ENCODE peak calls at places on chromosome 20, in eight cellular contexts. U is nephron progenitor cell; L is HEK293T; K is activated T-helper 1 cell treated with anti-CD3 and anti-CD28 coated beads, Interleukin-2, amount 50 U/mL, for 16 hours; W is endodermal cell; E is heart right ventricle; Q is choroid plexus epithelial cell; D is RCC 7860. T is an unnamed sample.

GRCh38 chr20:62366370-62367135 is 559 bp downstream of the LAMA5 start:
- DNase-seq in L (peak; percentile 58), Q (no peak), K (no peak), U (peak; percentile 71), D (no peak), W (peak; percentile 91), E (peak; percentile 51), T (peak; percentile 31)

GRCh38 chr20:44083220-44083933 is 103.6 kb downstream of the JPH2 start:
- DNase-seq in Q (peak; percentile 35), D (peak; percentile 77), W (no peak), K (no peak), E (peak; percentile 63), L (no peak), U (no peak), T (no peak)

GRCh38 chr20:57920971-57921370 is 211.2 kb upstream of the PMEPA1 start:
- DNase-seq in L (no peak), E (no peak), K (no peak), W (no peak), Q (no peak), U (no peak), D (no peak), T (no peak)

GRCh38 chr20:49612127-49612738 is 44.3 kb upstream of the PTGIS start:
- DNase-seq in W (no peak), K (no peak), L (no peak), Q (no peak), U (no peak), D (no peak), E (peak; percentile 66), T (no peak)

GRCh38 chr20:58407966-58408557 is 19.0 kb downstream of the VAPB start:
- DNase-seq in Q (peak; percentile 56), U (no peak), E (no peak), W (no peak), K (no peak), L (no peak), D (no peak), T (no peak)

GRCh38 chr20:25282034-25282781 is 34.3 kb downstream of the PYGB start:
- DNase-seq in Q (no peak), K (no peak), L (no peak), E (no peak), U (no peak), D (no peak), W (no peak), T (peak; percentile 15)

GRCh38 chr20:25510721-25511120 is 74.6 kb downstream of the NINL start:
- DNase-seq in K (no peak), E (no peak), Q (no peak), D (no peak), U (no peak), L (no peak), W (no peak), T (no peak)

GRCh38 chr20:39190666-39191570 is 228.8 kb downstream of the DHX35 start:
- DNase-seq in U (no peak), Q (no peak), W (no peak), E (no peak), L (no peak), K (no peak), D (peak; percentile 70), T (no peak)

GRCh38 chr20:25223179-25223661 is 24.7 kb upstream of the PYGB start:
- DNase-seq in D (peak; percentile 96), Q (peak; percentile 96), W (peak; percentile 90), U (no peak), K (no peak), L (peak; percentile 39), E (no peak), T (no peak)

GRCh38 chr20:29878281-29878741 is 1379.2 kb upstream of the DEFB115 start:
- DNase-seq in D (no peak), E (peak; percentile 14), L (no peak), K (no peak), Q (peak; percentile 5), U (no peak), W (peak; percentile 36), T (no peak)

GRCh38 chr20:61186771-61187170 is 65.3 kb upstream of the CDH4 start:
- DNase-seq in Q (peak; percentile 53), U (no peak), L (no peak), E (no peak), D (no peak), W (no peak), K (no peak), T (no peak)

GRCh38 chr20:16462711-16463110 is 110.5 kb downstream of the KIF16B start:
- DNase-seq in U (no peak), E (no peak), D (no peak), K (no peak), L (no peak), W (peak; percentile 61), Q (no peak), T (no peak)

GRCh38 chr20:39630215-39630614 is 668.1 kb downstream of the DHX35 start:
- DNase-seq in Q (no peak), D (no peak), K (no peak), U (no peak), E (no peak), L (no peak), W (no peak), T (no peak)

GRCh38 chr20:63100401-63100925 is 93.7 kb upstream of the BHLHE23 start:
- DNase-seq in L (no peak), K (no peak), E (peak; percentile 1), Q (no peak), U (peak; percentile 1), W (no peak), D (no peak), T (peak; percentile 3)

GRCh38 chr20:34952676-34953075 is 2.9 kb downstream of the GSS start:
- DNase-seq in Q (peak; percentile 38), E (no peak), D (no peak), W (no peak), L (no peak), K (no peak), U (no peak), T (no peak)

GRCh38 chr20:13671500-13672288 is 33.0 kb upstream of the TASP1 start:
- DNase-seq in E (no peak), Q (peak; percentile 47), U (no peak), L (no peak), W (no peak), K (no peak), D (no peak), T (no peak)

GRCh38 chr20:36167826-36168634 is 13.5 kb downstream of the EPB41L1 start:
- DNase-seq in Q (peak; percentile 59), W (no peak), L (no peak), E (no peak), D (peak; percentile 81), K (no peak), U (no peak), T (no peak)

GRCh38 chr20:48096957-48097890 is 311.9 kb upstream of the SULF2 start:
- DNase-seq in U (no peak), E (peak; percentile 20), D (no peak), Q (no peak), L (no peak), W (no peak), K (no peak), T (no peak)

GRCh38 chr20:60402209-60403058 is 444.2 kb downstream of the CDH26 start:
- DNase-seq in L (no peak), E (no peak), K (no peak), Q (no peak), D (no peak), U (no peak), W (no peak), T (no peak)

GRCh38 chr20:1313236-1313964 is 15.5 kb downstream of the SDCBP2 start:
- DNase-seq in L (peak; percentile 81), K (peak; percentile 47), Q (peak; percentile 71), U (peak; percentile 85), W (peak; percentile 91), D (peak; percentile 28), E (peak; percentile 79), T (peak; percentile 79)

GRCh38 chr20:2693996-2694471 is 1.5 kb downstream of the EBF4 start:
- DNase-seq in U (peak; percentile 49), Q (no peak), L (no peak), D (no peak), E (no peak), K (no peak), W (no peak), T (no peak)

GRCh38 chr20:22931653-22932052 is 103.5 kb upstream of the SSTR4 start:
- DNase-seq in Q (no peak), D (no peak), W (no peak), U (no peak), L (no peak), E (no peak), K (no peak), T (no peak)

GRCh38 chr20:50130346-50130703 is 17.4 kb upstream of the UBE2V1 start:
- DNase-seq in U (no peak), W (no peak), E (no peak), L (no peak), K (no peak), D (no peak), Q (no peak), T (no peak)

GRCh38 chr20:46348231-46348803 is 40.0 kb upstream of the CDH22 start:
- DNase-seq in W (peak; percentile 91), K (no peak), E (no peak), D (no peak), U (peak; percentile 44), Q (peak; percentile 75), L (peak; percentile 37), T (peak; percentile 53)

GRCh38 chr20:6828794-6829423 is 61.4 kb downstream of the BMP2 start:
- DNase-seq in U (peak; percentile 76), L (peak; percentile 56), K (no peak), Q (peak; percentile 81), D (peak; percentile 21), E (peak; percentile 15), W (peak; percentile 87), T (peak; percentile 46)

T was measured in ovary.